ENCODE peak calls at places on chromosomes 6 and 20, in six cellular contexts. One of them, this sample, is unnamed.

GRCh38 chr6:150004101-150004782 is 21.1 kb downstream of the RAET1L start:
- DNase-seq in heart left ventricle: no peak
- DNase-seq in pancreas: no peak
- DNase-seq in ovary: peak; percentile 14
- DNase-seq in small intestine: peak; percentile 13
- DNase-seq in PC-9: no peak
- DNase-seq in this sample: peak; percentile 61

GRCh38 chr6:128616342-128616741 is 95.9 kb upstream of the PTPRK start:
- DNase-seq in heart left ventricle: no peak
- DNase-seq in ovary: no peak
- DNase-seq in pancreas: no peak
- DNase-seq in small intestine: no peak
- DNase-seq in PC-9: no peak
- DNase-seq in this sample: no peak

GRCh38 chr20:34385464-34385863 is 22.4 kb downstream of the ITCH start:
- DNase-seq in ovary: no peak
- DNase-seq in pancreas: no peak
- DNase-seq in PC-9: no peak
- DNase-seq in small intestine: no peak
- DNase-seq in heart left ventricle: no peak
- DNase-seq in this sample: no peak

GRCh38 chr6:44076016-44076365 is 51.3 kb downstream of the MRPL14 start:
- DNase-seq in PC-9: no peak
- DNase-seq in pancreas: no peak
- DNase-seq in small intestine: no peak
- DNase-seq in ovary: no peak
- DNase-seq in heart left ventricle: no peak
- DNase-seq in this sample: no peak

GRCh38 chr6:134177236-134177635 is 124.8 kb upstream of the SLC2A12 start:
- DNase-seq in PC-9: no peak
- DNase-seq in ovary: no peak
- DNase-seq in heart left ventricle: no peak
- DNase-seq in small intestine: no peak
- DNase-seq in pancreas: no peak
- DNase-seq in this sample: no peak

GRCh38 chr20:25053207-25054132 is 4.5 kb downstream of the ACSS1 start:
- DNase-seq in small intestine: no peak
- DNase-seq in ovary: peak; percentile 70
- DNase-seq in pancreas: peak; percentile 11
- DNase-seq in PC-9: no peak
- DNase-seq in heart left ventricle: peak; percentile 83
- DNase-seq in this sample: no peak

GRCh38 chr6:133099573-133099972 is 141.6 kb upstream of the EYA4 start:
- DNase-seq in ovary: no peak
- DNase-seq in small intestine: no peak
- DNase-seq in pancreas: no peak
- DNase-seq in PC-9: no peak
- DNase-seq in heart left ventricle: no peak
- DNase-seq in this sample: no peak

GRCh38 chr20:10922941-10923340 is 249.1 kb upstream of the JAG1 start:
- DNase-seq in PC-9: peak; percentile 59
- DNase-seq in ovary: no peak
- DNase-seq in small intestine: no peak
- DNase-seq in heart left ventricle: no peak
- DNase-seq in pancreas: no peak
- DNase-seq in this sample: no peak

GRCh38 chr20:56202493-56203077 is 45.9 kb upstream of the MC3R start:
- DNase-seq in small intestine: no peak
- DNase-seq in ovary: no peak
- DNase-seq in PC-9: peak; percentile 7
- DNase-seq in pancreas: no peak
- DNase-seq in heart left ventricle: no peak
- DNase-seq in this sample: no peak

GRCh38 chr6:16374796-16375195 is 136.4 kb downstream of the GMPR start:
- DNase-seq in heart left ventricle: no peak
- DNase-seq in PC-9: no peak
- DNase-seq in pancreas: no peak
- DNase-seq in small intestine: no peak
- DNase-seq in ovary: no peak
- DNase-seq in this sample: peak; percentile 54

GRCh38 chr20:36144336-36144735 is 10.2 kb upstream of the EPB41L1 start:
- DNase-seq in ovary: no peak
- DNase-seq in pancreas: no peak
- DNase-seq in PC-9: no peak
- DNase-seq in small intestine: no peak
- DNase-seq in heart left ventricle: no peak
- DNase-seq in this sample: no peak

GRCh38 chr20:41178904-41179432 is 41.6 kb downstream of the PLCG1 start:
- DNase-seq in ovary: peak; percentile 29
- DNase-seq in heart left ventricle: peak; percentile 65
- DNase-seq in PC-9: no peak
- DNase-seq in small intestine: no peak
- DNase-seq in pancreas: peak; percentile 4
- DNase-seq in this sample: no peak

GRCh38 chr20:31675828-31676533 is 38.3 kb downstream of the COX4I2 start:
- DNase-seq in PC-9: no peak
- DNase-seq in ovary: peak; percentile 35
- DNase-seq in heart left ventricle: no peak
- DNase-seq in small intestine: peak; percentile 71
- DNase-seq in pancreas: no peak
- DNase-seq in this sample: no peak

GRCh38 chr6:124057448-124057847 is 253.8 kb downstream of the NKAIN2 start:
- DNase-seq in ovary: no peak
- DNase-seq in PC-9: no peak
- DNase-seq in pancreas: no peak
- DNase-seq in heart left ventricle: no peak
- DNase-seq in small intestine: no peak
- DNase-seq in this sample: no peak

GRCh38 chr6:21801786-21802610 is 208.4 kb downstream of the SOX4 start:
- DNase-seq in PC-9: no peak
- DNase-seq in pancreas: no peak
- DNase-seq in small intestine: no peak
- DNase-seq in ovary: no peak
- DNase-seq in heart left ventricle: no peak
- DNase-seq in this sample: no peak

GRCh38 chr20:20452254-20452676 is 84.4 kb downstream of the INSM1 start:
- DNase-seq in small intestine: no peak
- DNase-seq in ovary: peak; percentile 32
- DNase-seq in PC-9: no peak
- DNase-seq in pancreas: no peak
- DNase-seq in heart left ventricle: peak; percentile 59
- DNase-seq in this sample: no peak

GRCh38 chr6:28525496-28526039 is at the start of gene GPX5:
- DNase-seq in heart left ventricle: no peak
- DNase-seq in ovary: no peak
- DNase-seq in PC-9: no peak
- DNase-seq in small intestine: no peak
- DNase-seq in pancreas: no peak
- DNase-seq in this sample: no peak

GRCh38 chr6:154821638-154822037 is 88.4 kb downstream of the SCAF8 start:
- DNase-seq in small intestine: no peak
- DNase-seq in ovary: no peak
- DNase-seq in pancreas: no peak
- DNase-seq in PC-9: no peak
- DNase-seq in heart left ventricle: no peak
- DNase-seq in this sample: no peak

GRCh38 chr6:10411915-10412164 is 3.0 kb downstream of the TFAP2A start:
- DNase-seq in heart left ventricle: no peak
- DNase-seq in PC-9: no peak
- DNase-seq in ovary: no peak
- DNase-seq in small intestine: no peak
- DNase-seq in pancreas: no peak
- DNase-seq in this sample: no peak
- H3K27me3 ChIP-seq in heart left ventricle: peaks cover 91% of the 10 kb centered on the region
- H3K27me3 ChIP-seq in PC-9: no peaks in the 10 kb centered on the region
- H3K27me3 ChIP-seq in ovary: peaks cover 10% of the 10 kb centered on the region
- H3K27me3 ChIP-seq in small intestine: peaks cover 54% of the 10 kb centered on the region
- H3K27me3 ChIP-seq in pancreas: peaks cover 42% of the 10 kb centered on the region
- H3K27me3 ChIP-seq in this sample: peaks cover 26% of the 10 kb centered on the region

DNA sequence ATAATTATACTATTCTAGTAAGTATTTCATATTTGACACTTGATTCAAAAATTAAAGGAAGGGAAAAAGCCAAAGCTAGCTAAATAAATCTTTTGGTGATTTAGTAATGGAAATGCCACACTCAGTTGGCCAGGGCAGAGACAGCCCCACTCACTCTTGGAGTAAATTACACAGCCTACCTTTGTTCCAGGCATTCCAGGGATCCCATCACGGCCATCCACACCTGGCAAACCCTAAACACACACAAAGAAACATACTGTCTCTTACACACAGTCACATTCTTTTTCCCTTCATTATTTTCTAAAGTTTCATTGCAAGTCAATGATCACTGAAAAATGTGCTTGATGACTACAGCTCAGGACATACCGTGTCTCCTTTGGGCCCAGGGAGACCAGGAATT is 48.1 kb downstream of the COL9A1 start:
- DNase-seq in PC-9: no peak
- DNase-seq in small intestine: no peak
- DNase-seq in heart left ventricle: no peak
- DNase-seq in pancreas: no peak
- DNase-seq in ovary: no peak
- DNase-seq in this sample: no peak
- H3K27ac ChIP-seq in PC-9: no peak overlapping the region
- H3K27ac ChIP-seq in small intestine: no peak overlapping the region
- H3K27ac ChIP-seq in heart left ventricle: no peak overlapping the region
- H3K27ac ChIP-seq in pancreas: no peak overlapping the region
- H3K27ac ChIP-seq in ovary: no peak overlapping the region
- H3K27ac ChIP-seq in this sample: no peak overlapping the region

DNA sequence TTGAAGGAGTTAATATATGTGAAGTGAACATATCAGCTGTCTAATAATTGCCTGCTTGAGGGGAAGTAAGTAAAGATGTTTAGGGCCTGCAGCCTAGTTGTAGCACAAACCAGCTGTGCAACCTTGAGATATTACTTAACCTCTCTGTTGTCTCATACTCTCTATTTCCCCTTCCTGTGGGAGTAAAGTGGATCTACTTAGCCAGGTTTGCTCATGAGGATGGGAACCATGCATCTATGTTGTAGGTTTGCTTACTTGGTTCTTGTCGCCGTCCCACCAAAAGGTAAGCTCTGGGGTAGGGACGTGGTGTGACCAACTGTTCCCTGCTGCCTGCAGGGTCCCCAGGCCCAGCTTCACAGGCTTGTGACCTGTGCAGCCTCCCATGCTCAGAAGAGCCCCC is 362.7 kb upstream of the SULF2 start:
- DNase-seq in pancreas: no peak
- DNase-seq in small intestine: no peak
- DNase-seq in ovary: no peak
- DNase-seq in PC-9: no peak
- DNase-seq in heart left ventricle: no peak
- DNase-seq in this sample: no peak
- H3K4me1 ChIP-seq in pancreas: no peaks in the 10 kb centered on the region
- H3K4me1 ChIP-seq in small intestine: no peaks in the 10 kb centered on the region
- H3K4me1 ChIP-seq in ovary: no peaks in the 10 kb centered on the region
- H3K4me1 ChIP-seq in PC-9: no peaks in the 10 kb centered on the region
- H3K4me1 ChIP-seq in heart left ventricle: no peaks in the 10 kb centered on the region
- H3K4me1 ChIP-seq in this sample: no peaks in the 10 kb centered on the region

GRCh38 chr20:46177768-46178167 is 59.7 kb downstream of the CD40 start:
- DNase-seq in PC-9: no peak
- DNase-seq in heart left ventricle: no peak
- DNase-seq in small intestine: no peak
- DNase-seq in pancreas: no peak
- DNase-seq in ovary: no peak
- DNase-seq in this sample: no peak
- H3K27me3 ChIP-seq in PC-9: peaks cover 94% of the 10 kb centered on the region
- H3K27me3 ChIP-seq in heart left ventricle: peaks cover 29% of the 10 kb centered on the region
- H3K27me3 ChIP-seq in small intestine: peaks cover 24% of the 10 kb centered on the region
- H3K27me3 ChIP-seq in pancreas: peaks cover 4% of the 10 kb centered on the region
- H3K27me3 ChIP-seq in ovary: no peaks in the 10 kb centered on the region
- H3K27me3 ChIP-seq in this sample: peaks cover 21% of the 10 kb centered on the region

DNA sequence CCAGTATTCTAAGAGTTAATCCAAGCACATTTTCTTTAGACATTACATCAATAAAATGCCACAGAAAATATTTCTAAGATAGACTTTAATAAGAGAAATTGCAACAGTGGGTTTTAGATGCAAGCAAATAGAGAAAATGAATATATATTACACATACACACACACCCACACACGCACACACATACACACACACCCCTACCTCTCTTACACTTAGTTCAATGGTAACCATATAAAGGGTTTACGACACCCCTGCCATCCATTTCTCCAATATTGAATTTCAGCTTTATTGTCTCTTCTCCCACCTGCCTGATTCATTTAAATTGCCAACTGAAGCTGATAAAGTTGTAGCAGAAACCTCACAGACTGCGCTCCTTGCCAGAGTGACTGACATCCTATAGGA is 154.6 kb downstream of the ADAT2 start:
- DNase-seq in PC-9: no peak
- DNase-seq in ovary: no peak
- DNase-seq in heart left ventricle: no peak
- DNase-seq in small intestine: no peak
- DNase-seq in pancreas: no peak
- DNase-seq in this sample: no peak
- H3K27ac ChIP-seq in PC-9: no peak overlapping the region
- H3K27ac ChIP-seq in ovary: no peak overlapping the region
- H3K27ac ChIP-seq in heart left ventricle: no peak overlapping the region
- H3K27ac ChIP-seq in small intestine: no peak overlapping the region
- H3K27ac ChIP-seq in pancreas: no peak overlapping the region
- H3K27ac ChIP-seq in this sample: no peak overlapping the region

GRCh38 chr6:24856954-24857670 is 58.4 kb upstream of the ARMH2 start:
- DNase-seq in PC-9: no peak
- DNase-seq in small intestine: no peak
- DNase-seq in heart left ventricle: no peak
- DNase-seq in ovary: no peak
- DNase-seq in pancreas: no peak
- DNase-seq in this sample: no peak

GRCh38 chr6:24854077-24854670 is 55.5 kb upstream of the ARMH2 start:
- DNase-seq in heart left ventricle: no peak
- DNase-seq in small intestine: no peak
- DNase-seq in ovary: no peak
- DNase-seq in pancreas: no peak
- DNase-seq in PC-9: no peak
- DNase-seq in this sample: no peak

GRCh38 chr6:24858154-24858801 is 59.6 kb upstream of the ARMH2 start:
- DNase-seq in pancreas: no peak
- DNase-seq in PC-9: peak; percentile 9
- DNase-seq in ovary: no peak
- DNase-seq in small intestine: peak; percentile 37
- DNase-seq in heart left ventricle: no peak
- DNase-seq in this sample: no peak

GRCh38 chr6:24855389-24856245 is 56.9 kb upstream of the ARMH2 start:
- DNase-seq in heart left ventricle: peak; percentile 55
- DNase-seq in ovary: peak; percentile 44
- DNase-seq in PC-9: peak; percentile 58
- DNase-seq in small intestine: peak; percentile 60
- DNase-seq in pancreas: peak; percentile 67
- DNase-seq in this sample: peak; percentile 79

DNA sequence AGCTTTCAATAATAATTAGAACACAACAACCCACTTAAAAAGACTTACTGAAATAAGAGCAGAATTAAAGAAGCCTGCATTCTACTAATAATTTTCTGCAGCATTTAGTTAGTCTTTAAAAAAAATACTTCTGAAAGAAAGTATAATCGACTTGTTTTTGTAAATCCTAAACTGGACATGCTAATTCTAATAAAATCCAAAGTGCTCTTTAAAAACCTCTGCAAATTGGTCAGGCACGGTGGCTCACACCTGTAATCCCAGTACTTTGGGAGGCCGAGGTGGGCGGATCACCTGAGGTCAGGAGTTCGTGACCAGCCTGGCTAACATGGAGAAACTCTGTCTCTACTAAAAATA is 57.5 kb upstream of the ARMH2 start:
- DNase-seq in ovary: no peak
- DNase-seq in heart left ventricle: no peak
- DNase-seq in pancreas: no peak
- DNase-seq in small intestine: no peak
- DNase-seq in PC-9: no peak
- DNase-seq in this sample: no peak
- H3K4me1 ChIP-seq in ovary: peaks cover 4% of the 10 kb centered on the region
- H3K4me1 ChIP-seq in heart left ventricle: no peaks in the 10 kb centered on the region
- H3K4me1 ChIP-seq in pancreas: peaks cover 3% of the 10 kb centered on the region
- H3K4me1 ChIP-seq in small intestine: no peaks in the 10 kb centered on the region
- H3K4me1 ChIP-seq in PC-9: peaks cover 26% of the 10 kb centered on the region
- H3K4me1 ChIP-seq in this sample: peaks cover 8% of the 10 kb centered on the region